ENCODE peak calls at places on chromosomes 13 and 19, in ten cellular contexts. H is breast epithelium; S is tibial artery; V is kidney tubule cell; G is mammary epithelial cell; B is neuronal stem cell; P is heart right ventricle; O is GDM1; M is naive thymus-derived CD8-positive, alpha-beta T cell; F is T-helper 1 cell. A is an unnamed sample.

GRCh38 chr19:1397838-1398237 is 3.5 kb downstream of the GAMT start:
- DNase-seq in S (no peak), B (no peak), O (no peak), P (no peak), G (no peak), M (no peak), V (no peak), F (no peak), H (no peak), A (no peak)

GRCh38 chr13:83780201-83780600 is 102.1 kb downstream of the SLITRK1 start:
- DNase-seq in O (no peak), G (peak), V (peak), P (no peak), H (no peak), M (no peak), F (no peak), B (no peak), S (no peak), A (no peak)

GRCh38 chr13:65926750-65927171 is 1303.4 kb downstream of the PCDH9 start:
- DNase-seq in H (no peak), S (no peak), G (no peak), B (no peak), F (no peak), M (no peak), V (peak), O (no peak), P (peak), A (peak)

GRCh38 chr13:30499338-30499737 is 33.6 kb upstream of the HMGB1 start:
- DNase-seq in P (no peak), F (no peak), O (no peak), V (no peak), G (no peak), S (no peak), B (no peak), M (no peak), H (no peak), A (no peak)

GRCh38 chr13:51793570-51794273 is 10.2 kb downstream of the DHRS12 start:
- DNase-seq in S (no peak), G (peak), M (no peak), F (no peak), O (peak), B (no peak), H (no peak), V (peak), P (no peak), A (no peak)

GRCh38 chr13:27997904-27998522 is 9.5 kb upstream of the URAD start:
- DNase-seq in G (peak), V (peak), F (no peak), O (peak), H (no peak), M (peak), P (peak), B (no peak), S (no peak), A (peak)

GRCh38 chr19:52533901-52534300 is 6.4 kb downstream of the ZNF808 start:
- DNase-seq in F (no peak), B (no peak), V (peak), M (no peak), S (no peak), H (peak), P (peak), O (no peak), G (no peak), A (peak)

GRCh38 chr13:80528733-80529132 is 187.8 kb upstream of the SPRY2 start:
- DNase-seq in S (no peak), G (no peak), P (no peak), B (no peak), O (no peak), V (no peak), H (no peak), M (no peak), F (no peak), A (no peak)

GRCh38 chr19:43704002-43704705 is 11.7 kb upstream of the IRGC start:
- DNase-seq in O (no peak), B (no peak), S (no peak), M (no peak), G (no peak), P (no peak), V (peak), F (no peak), H (no peak), A (no peak)

GRCh38 chr13:56378566-56378965 is 762.2 kb upstream of the PRR20A start:
- DNase-seq in P (no peak), M (no peak), S (no peak), G (no peak), F (no peak), H (no peak), B (no peak), V (peak), O (no peak), A (no peak)

GRCh38 chr19:5932593-5933262 is 18.7 kb downstream of the CAPS start:
- DNase-seq in G (no peak), V (no peak), H (no peak), F (no peak), O (no peak), P (no peak), S (no peak), M (no peak), B (no peak), A (no peak)

GRCh38 chr19:3712663-3713531 is 4.7 kb downstream of the TJP3 start:
- DNase-seq in O (no peak), S (no peak), G (no peak), P (no peak), B (no peak), F (no peak), M (no peak), V (no peak), H (no peak), A (no peak)

GRCh38 chr13:76882431-76882830 is 3.8 kb downstream of the KCTD12 start:
- DNase-seq in F (no peak), S (no peak), O (peak), M (no peak), H (no peak), V (no peak), B (no peak), G (no peak), P (no peak), A (no peak)

GRCh38 chr13:109761695-109762094 is 24.7 kb downstream of the IRS2 start:
- DNase-seq in B (no peak), V (no peak), O (no peak), H (no peak), S (no peak), M (no peak), P (no peak), G (peak), F (no peak), A (no peak)

GRCh38 chr13:66553391-66553790 is 676.7 kb downstream of the PCDH9 start:
- DNase-seq in S (no peak), B (no peak), G (no peak), P (no peak), M (no peak), F (no peak), H (no peak), V (no peak), O (no peak), A (no peak)

GRCh38 chr13:81142306-81142999 is 801.5 kb upstream of the SPRY2 start:
- DNase-seq in M (no peak), B (no peak), S (no peak), G (no peak), O (no peak), F (no peak), H (no peak), P (no peak), V (no peak), A (no peak)

GRCh38 chr13:37417042-37417441 is 181.5 kb downstream of the POSTN start:
- DNase-seq in V (no peak), O (no peak), B (no peak), F (no peak), M (no peak), P (no peak), G (no peak), S (no peak), H (no peak), A (no peak)

GRCh38 chr19:56105090-56105701 is 15.9 kb downstream of the ZNF787 start:
- DNase-seq in H (peak), S (peak), P (peak), F (peak), O (no peak), G (peak), B (peak), M (peak), V (peak), A (peak)

GRCh38 chr13:99153219-99153618 is 47.4 kb upstream of the UBAC2 start:
- DNase-seq in H (no peak), O (no peak), G (peak), F (no peak), M (no peak), P (no peak), B (no peak), S (no peak), V (no peak), A (no peak)

GRCh38 chr19:16012552-16012951 is 63.7 kb upstream of the TPM4 start:
- DNase-seq in S (no peak), V (no peak), O (no peak), B (no peak), M (no peak), H (no peak), G (no peak), F (no peak), P (no peak), A (no peak)

GRCh38 chr13:69755101-69755500 is 352.5 kb upstream of the ATXN8OS start:
- DNase-seq in V (no peak), O (no peak), P (no peak), M (no peak), G (no peak), F (no peak), S (no peak), H (no peak), B (no peak), A (no peak)

GRCh38 chr13:32790731-32791130 is 204.5 kb downstream of the PDS5B start:
- DNase-seq in M (no peak), V (no peak), S (no peak), F (no peak), P (no peak), H (no peak), G (no peak), B (no peak), O (no peak), A (no peak)

GRCh38 chr13:63625869-63626268 is 2210.2 kb upstream of the PCDH20 start:
- DNase-seq in F (no peak), H (no peak), M (no peak), V (peak), S (no peak), G (no peak), B (no peak), O (no peak), P (no peak), A (no peak)

GRCh38 chr19:17579523-17580244 is 24.2 kb downstream of the COLGALT1 start:
- DNase-seq in F (no peak), O (no peak), M (no peak), P (peak), H (no peak), B (peak), V (peak), S (peak), G (peak), A (peak)

GRCh38 chr19:28425431-28425931 is 787.5 kb downstream of the UQCRFS1 start:
- DNase-seq in M (no peak), F (no peak), H (no peak), G (peak), B (no peak), P (no peak), S (no peak), O (no peak), V (peak), A (no peak)

GRCh38 chr13:51066091-51066831 is 44.8 kb downstream of the C13orf42 start:
- DNase-seq in O (no peak), F (no peak), H (peak), B (no peak), V (peak), P (no peak), M (no peak), S (no peak), G (peak), A (no peak)

GRCh38 chr19:29745253-29745652 is 30.2 kb upstream of the C19orf12 start:
- DNase-seq in M (no peak), B (no peak), P (no peak), S (no peak), G (no peak), F (no peak), V (no peak), H (no peak), O (no peak), A (no peak)

GRCh38 chr19:40280608-40281221 is 4.4 kb downstream of the AKT2 start:
- DNase-seq in M (no peak), B (no peak), F (no peak), P (no peak), O (no peak), G (peak), H (peak), V (peak), S (no peak), A (peak)

GRCh38 chr13:44312898-44313551 is 60.6 kb upstream of the SERP2 start:
- DNase-seq in F (no peak), M (no peak), S (no peak), O (no peak), H (no peak), P (no peak), B (no peak), V (peak), G (peak), A (no peak)

GRCh38 chr13:113936566-113936965 is 37.3 kb downstream of the C13orf46 start:
- DNase-seq in V (no peak), H (no peak), G (no peak), M (no peak), P (no peak), S (no peak), O (no peak), F (no peak), B (no peak), A (no peak)